ENCODE peak calls at places on chromosomes 12 and 14, in ten cellular contexts. X, Y, W, D, S, C, M, H, P and U are unnamed samples.
A peak's percentile ranks its signal among the peaks of the same experiment; 100 is the strongest.

GRCh38 chr14:93982684-93983007 is 6.3 kb upstream of the ASB2 start:
- DNase-seq in P (no peak), W (no peak), D (no peak), H (no peak), Y (no peak), M (no peak), C (no peak), X (no peak), S (no peak), U (no peak)

GRCh38 chr12:20339060-20339459 is 29.3 kb upstream of the PDE3A start:
- DNase-seq in D (no peak), S (no peak), P (no peak), M (no peak), H (no peak), C (no peak), W (peak; percentile 55), X (no peak), Y (no peak), U (no peak)

GRCh38 chr12:126791122-126791521 is 1475.8 kb upstream of the TMEM132C start:
- DNase-seq in Y (no peak), W (no peak), S (no peak), X (no peak), H (no peak), C (no peak), D (no peak), M (no peak), P (no peak), U (no peak)

GRCh38 chr12:82708056-82708455 is 21.4 kb downstream of the TMTC2 start:
- DNase-seq in W (no peak), S (no peak), X (no peak), D (no peak), P (no peak), C (no peak), Y (no peak), H (no peak), M (no peak), U (no peak)

GRCh38 chr12:12870454-12870853 is 20.9 kb upstream of the GPRC5A start:
- DNase-seq in Y (no peak), H (peak; percentile 80), S (no peak), M (no peak), X (no peak), C (no peak), P (peak; percentile 73), D (no peak), W (peak; percentile 100), U (peak; percentile 86)

GRCh38 chr12:96321941-96322340 is 78.3 kb downstream of the CDK17 start:
- DNase-seq in H (no peak), C (no peak), X (no peak), D (no peak), M (no peak), W (no peak), S (no peak), Y (no peak), P (no peak), U (no peak)

GRCh38 chr14:73833530-73834257 is 17.9 kb upstream of the PTGR2 start:
- DNase-seq in D (no peak), X (no peak), P (no peak), W (no peak), H (peak; percentile 97), S (no peak), M (no peak), C (no peak), Y (no peak), U (no peak)

GRCh38 chr14:78997811-78998210 is 827.6 kb downstream of the NRXN3 start:
- DNase-seq in S (no peak), H (no peak), Y (no peak), D (no peak), X (peak; percentile 71), C (no peak), M (no peak), W (peak; percentile 21), P (no peak), U (no peak)

GRCh38 chr14:75418779-75419768 is 8.7 kb upstream of the JDP2 start:
- DNase-seq in X (no peak), S (peak; percentile 46), W (no peak), P (no peak), Y (no peak), D (no peak), C (no peak), M (no peak), H (no peak), U (no peak)

GRCh38 chr12:32947203-32947795 is 50.7 kb upstream of the PKP2 start:
- DNase-seq in P (no peak), H (no peak), M (no peak), W (no peak), D (no peak), C (no peak), X (no peak), Y (peak; percentile 41), S (no peak), U (peak; percentile 34)

GRCh38 chr12:55938826-55939501 is 8.0 kb downstream of the DGKA start:
- DNase-seq in D (no peak), M (no peak), P (no peak), H (no peak), S (no peak), C (no peak), X (no peak), W (no peak), Y (no peak), U (no peak)

GRCh38 chr14:93332032-93332852 is 594 bp downstream of the BTBD7 start:
- DNase-seq in P (no peak), X (peak; percentile 4), S (peak; percentile 17), M (peak; percentile 19), D (peak; percentile 63), W (no peak), Y (peak; percentile 72), H (peak; percentile 67), C (no peak), U (peak; percentile 55)

GRCh38 chr12:100578923-100579322 is 5.4 kb downstream of the GAS2L3 start:
- DNase-seq in W (no peak), M (no peak), D (no peak), Y (no peak), H (no peak), P (no peak), S (no peak), X (no peak), C (no peak), U (no peak)